ENCODE peak calls at places on chromosomes 5 and 9, in six cellular contexts. P is left ventricle myocardium inferior, D is ovary, B is heart right ventricle, W is Peyer's patch, C is upper lobe of left lung. J is an unnamed sample.
A peak's percentile ranks its signal among the peaks of the same experiment; 100 is the strongest.

GRCh38 chr5:317086-317811 is 4.3 kb upstream of the AHRR start:
- DNase-seq in W (no peak), P (no peak), B (peak; percentile 37), D (no peak), C (peak; percentile 86), J (no peak)

GRCh38 chr9:129556576-129557191 is 64.2 kb downstream of the C9orf50 start:
- DNase-seq in P (no peak), B (no peak), W (no peak), C (no peak), D (no peak), J (no peak)

GRCh38 chr9:137843355-137843754 is 34.2 kb upstream of the CACNA1B start:
- DNase-seq in B (no peak), W (no peak), P (no peak), C (no peak), D (no peak), J (no peak)

GRCh38 chr5:65840071-65840470 is 86.3 kb upstream of the ERBIN start:
- DNase-seq in D (no peak), B (no peak), W (no peak), P (no peak), C (no peak), J (no peak)

GRCh38 chr5:56026863-56027300 is 32.1 kb upstream of the IL6ST start:
- DNase-seq in B (no peak), D (no peak), C (no peak), P (no peak), W (no peak), J (no peak)

GRCh38 chr5:6745706-6746217 is 32.5 kb downstream of the TENT4A start:
- DNase-seq in D (no peak), C (no peak), B (no peak), P (no peak), W (no peak), J (no peak)

GRCh38 chr9:137275937-137276756 is 1.4 kb upstream of the TOR4A start:
- DNase-seq in D (peak; percentile 53), B (no peak), W (no peak), C (peak; percentile 76), P (no peak), J (no peak)

GRCh38 chr5:16430349-16431089 is 35.1 kb downstream of the ZNF622 start:
- DNase-seq in B (no peak), C (no peak), W (no peak), P (no peak), D (no peak), J (no peak)

GRCh38 chr5:160213537-160213936 is 15.8 kb upstream of the FABP6 start:
- DNase-seq in D (no peak), B (no peak), P (no peak), C (no peak), W (no peak), J (no peak)

GRCh38 chr5:141094481-141095262 is at the start of gene PCDHB2:
- DNase-seq in W (no peak), B (no peak), D (peak; percentile 42), P (no peak), C (no peak), J (no peak)

GRCh38 chr5:59021837-59022514 is 439.1 kb downstream of the RAB3C start:
- DNase-seq in B (peak; percentile 51), D (no peak), P (peak; percentile 36), W (no peak), C (no peak), J (peak; percentile 31)

GRCh38 chr5:141846031-141846430 is 32.2 kb downstream of the PCDH1 start:
- DNase-seq in P (no peak), W (no peak), D (no peak), C (no peak), B (no peak), J (peak; percentile 94)

GRCh38 chr9:22044583-22044982 is 35.5 kb upstream of the CDKN2B start:
- DNase-seq in W (no peak), D (no peak), C (no peak), P (no peak), B (no peak), J (no peak)

GRCh38 chr5:5387192-5387591 is 35.3 kb upstream of the ICE1 start:
- DNase-seq in W (no peak), P (no peak), D (no peak), C (no peak), B (no peak), J (no peak)

GRCh38 chr9:2170737-2171136 is 155.6 kb downstream of the SMARCA2 start:
- DNase-seq in B (no peak), P (no peak), W (no peak), C (no peak), D (no peak), J (no peak)

GRCh38 chr9:96476591-96476990 is 26.6 kb downstream of the HABP4 start:
- DNase-seq in W (no peak), P (no peak), B (no peak), C (no peak), D (no peak), J (no peak)

GRCh38 chr9:126857261-126857960 is 3.0 kb upstream of the ZBTB34 start:
- DNase-seq in P (no peak), W (no peak), D (no peak), B (no peak), C (no peak), J (no peak)

GRCh38 chr5:21807953-21808352 is 1045.2 kb downstream of the CDH12 start:
- DNase-seq in P (no peak), B (no peak), D (no peak), C (no peak), W (no peak), J (no peak)

GRCh38 chr9:133770076-133770777 is 32.1 kb upstream of the SARDH start:
- DNase-seq in B (no peak), D (peak; percentile 31), W (peak; percentile 40), C (no peak), P (no peak), J (no peak)

GRCh38 chr5:90227688-90228087 is 181.9 kb downstream of the CETN3 start:
- DNase-seq in D (no peak), P (no peak), W (peak; percentile 45), C (no peak), B (peak; percentile 12), J (no peak)

GRCh38 chr9:114653556-114654159 is 3.9 kb downstream of the TEX53 start:
- DNase-seq in D (peak; percentile 70), W (peak; percentile 91), C (no peak), P (peak; percentile 28), B (no peak), J (peak; percentile 62)

GRCh38 chr5:9519537-9519936 is 26.3 kb downstream of the SEMA5A start:
- DNase-seq in B (no peak), W (no peak), C (no peak), D (no peak), P (no peak), J (no peak)

GRCh38 chr5:170436335-170436734 is 47.2 kb upstream of the KCNMB1 start:
- DNase-seq in W (no peak), D (no peak), B (no peak), C (peak; percentile 34), P (no peak), J (no peak)

DNA sequence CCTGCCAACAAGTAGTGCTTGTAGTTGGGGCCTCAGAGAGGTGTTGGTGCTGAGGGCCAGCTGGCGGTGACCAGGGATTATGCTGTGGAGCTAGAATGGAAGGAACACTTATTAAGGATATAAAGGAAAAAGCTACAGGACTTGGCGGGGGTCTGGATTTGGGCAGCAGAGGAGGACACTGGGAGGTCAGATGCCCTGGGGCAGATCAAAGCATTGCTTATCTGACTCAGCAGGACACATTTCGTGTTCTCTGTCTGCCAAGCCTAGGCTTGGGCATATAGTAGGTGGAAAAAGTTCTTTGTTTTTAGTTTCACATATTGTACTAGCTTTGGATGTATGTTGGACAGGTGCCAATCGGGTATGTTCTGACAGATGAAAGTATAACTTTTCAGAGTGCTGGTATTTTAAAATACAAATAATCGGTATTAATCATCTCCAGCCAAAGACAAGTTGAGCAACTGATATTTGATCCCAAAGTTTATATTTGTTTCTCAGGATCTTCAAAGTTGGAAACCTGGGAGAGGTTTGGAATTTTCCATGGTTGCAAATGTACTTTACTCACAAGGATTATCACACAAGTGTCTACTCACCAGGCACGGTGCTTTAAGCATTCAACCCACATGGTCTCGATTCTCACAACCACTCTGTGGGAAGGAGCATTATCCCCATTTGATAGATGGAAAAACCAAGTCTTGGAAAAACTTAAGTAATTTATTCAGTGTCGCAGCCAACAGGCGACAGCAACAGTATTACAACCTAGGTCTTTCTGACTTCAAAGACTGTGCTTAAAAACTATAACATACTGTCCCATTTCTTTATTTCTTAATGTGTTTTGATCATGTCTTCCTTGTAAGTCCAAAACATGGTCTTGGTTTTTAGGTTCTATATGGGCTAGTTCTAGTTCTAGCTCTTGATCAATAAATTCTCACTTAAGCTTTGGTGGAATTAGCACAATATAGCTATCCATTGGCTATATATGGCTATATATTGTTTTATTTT is 69.6 kb downstream of the IQGAP2 start:
- DNase-seq in D (no peak), B (no peak), P (no peak), W (no peak), C (no peak), J (no peak)
- H3K27ac ChIP-seq in D (no peak overlapping the region), B (no peak overlapping the region), P (no peak overlapping the region), W (no peak overlapping the region), C (no peak overlapping the region), J (no peak overlapping the region)

GRCh38 chr9:72680593-72681317 is 159.3 kb downstream of the TMC1 start:
- DNase-seq in D (no peak), W (no peak), B (no peak), C (no peak), P (no peak), J (no peak)
- H3K4me3 ChIP-seq in D (no peak overlapping the region), W (no peak overlapping the region), B (no peak overlapping the region), C (no peak overlapping the region), P (no peak overlapping the region), J (peak overlapping the region; percentile 16)

GRCh38 chr9:26725573-26725972 is 167.0 kb downstream of the CAAP1 start:
- DNase-seq in P (no peak), D (no peak), C (no peak), W (no peak), B (no peak), J (no peak)

GRCh38 chr9:26727471-26727870 is 165.1 kb downstream of the CAAP1 start:
- DNase-seq in P (no peak), D (no peak), C (no peak), W (no peak), B (no peak), J (no peak)

GRCh38 chr9:26722755-26723154 is 169.8 kb downstream of the CAAP1 start:
- DNase-seq in W (no peak), P (no peak), D (no peak), C (no peak), B (no peak), J (no peak)

GRCh38 chr9:26723486-26723885 is 169.1 kb downstream of the CAAP1 start:
- DNase-seq in B (no peak), W (peak; percentile 74), P (no peak), C (no peak), D (no peak), J (no peak)
- TF ChIP-seq CTCF in B (peak; percentile 31), W (no peak), P (no peak), C (peak; percentile 24), D (no peak), J (peak; percentile 22)

GRCh38 chr9:110214956-110215355 is 7.0 kb upstream of the C9orf152 start:
- DNase-seq in P (no peak), B (no peak), D (no peak), W (no peak), C (no peak), J (no peak)

GRCh38 chr9:110214090-110214489 is 6.1 kb upstream of the C9orf152 start:
- DNase-seq in D (no peak), W (no peak), B (no peak), P (no peak), C (no peak), J (no peak)

GRCh38 chr9:110217656-110218099 is 9.7 kb upstream of the C9orf152 start:
- DNase-seq in D (no peak), W (no peak), P (no peak), B (no peak), C (no peak), J (no peak)

GRCh38 chr9:110213413-110214044 is 5.6 kb upstream of the C9orf152 start:
- DNase-seq in C (no peak), B (no peak), W (peak; percentile 68), P (no peak), D (no peak), J (no peak)

GRCh38 chr9:110214553-110214952 is 6.6 kb upstream of the C9orf152 start:
- DNase-seq in P (no peak), C (no peak), W (no peak), B (no peak), D (no peak), J (no peak)
- H3K27ac ChIP-seq in P (no peak overlapping the region), C (no peak overlapping the region), W (no peak overlapping the region), B (no peak overlapping the region), D (no peak overlapping the region), J (no peak overlapping the region)

J was measured in dorsolateral prefrontal cortex.